ENCODE peak calls at places on chromosome 9, in nine cellular contexts. C is DMS 273 treated with DMSO at 0.1 percent for 48 hours; X is A673; O is GM18507; Y is stimulated activated CD8-positive, alpha-beta memory T cell treated with anti-CD3 and anti-CD28 coated beads, Interleukin-2, amount 100 ng/mL, for 48 hours; J is cardiac muscle cell; K is NCI-H524; U is hippocampal formation; M is ecto neural progenitor cell. Q is an unnamed sample.

GRCh38 chr9:137484551-137485315 is 25.6 kb upstream of the NSMF start:
- DNase-seq in C (no peak), X (no peak), O (no peak), Y (no peak), J (no peak), K (no peak), U (no peak), M (peak; percentile 44), Q (no peak)

GRCh38 chr9:124329996-124330714 is 72.4 kb downstream of the NEK6 start:
- DNase-seq in C (no peak), X (no peak), O (no peak), Y (no peak), J (no peak), K (no peak), U (no peak), M (no peak), Q (no peak)

GRCh38 chr9:101484046-101484445 is 48.5 kb upstream of the ALDOB start:
- DNase-seq in C (no peak), X (no peak), O (no peak), Y (no peak), J (no peak), K (no peak), U (no peak), M (no peak), Q (no peak)

GRCh38 chr9:113464672-113465271 is 1.2 kb downstream of the RGS3 start:
- DNase-seq in C (no peak), X (no peak), O (no peak), Y (no peak), J (peak; percentile 34), K (no peak), U (no peak), M (no peak), Q (no peak)

GRCh38 chr9:92035687-92036410 is 79.4 kb downstream of the SPTLC1 start:
- DNase-seq in C (no peak), X (no peak), O (no peak), Y (no peak), J (no peak), K (no peak), U (no peak), M (no peak), Q (no peak)

GRCh38 chr9:125495137-125496119 is 211.6 kb downstream of the MAPKAP1 start:
- DNase-seq in C (no peak), X (no peak), O (no peak), Y (no peak), J (no peak), K (no peak), U (no peak), M (no peak), Q (no peak)

GRCh38 chr9:111957856-111958631 is 61.4 kb downstream of the UGCG start:
- DNase-seq in C (peak; percentile 15), X (peak; percentile 97), O (no peak), Y (no peak), J (no peak), K (peak; percentile 86), U (no peak), M (no peak), Q (peak; percentile 49)

GRCh38 chr9:6564370-6564769 is 81.2 kb downstream of the GLDC start:
- DNase-seq in C (no peak), X (no peak), O (no peak), Y (no peak), J (no peak), K (no peak), U (no peak), M (no peak), Q (no peak)

GRCh38 chr9:94757158-94757557 is 30.7 kb downstream of the AOPEP start:
- DNase-seq in C (no peak), X (peak; percentile 37), O (no peak), Y (no peak), J (no peak), K (no peak), U (no peak), M (no peak), Q (no peak)

GRCh38 chr9:101388507-101388993 is 3.7 kb upstream of the BAAT start:
- DNase-seq in C (no peak), X (peak; percentile 34), O (no peak), Y (no peak), J (no peak), K (peak; percentile 18), U (no peak), M (no peak), Q (no peak)

GRCh38 chr9:85420750-85421149 is 321.0 kb downstream of the AGTPBP1 start:
- DNase-seq in C (no peak), X (no peak), O (no peak), Y (no peak), J (no peak), K (no peak), U (no peak), M (peak; percentile 58), Q (no peak)

GRCh38 chr9:88303785-88304495 is 84.3 kb upstream of the SPIN1 start:
- DNase-seq in C (no peak), X (peak; percentile 15), O (peak; percentile 3), Y (peak; percentile 31), J (no peak), K (no peak), U (no peak), M (no peak), Q (no peak)

GRCh38 chr9:92608221-92609141 is 61.5 kb downstream of the IPPK start:
- DNase-seq in C (peak; percentile 24), X (no peak), O (no peak), Y (no peak), J (no peak), K (no peak), U (no peak), M (peak; percentile 15), Q (no peak)

GRCh38 chr9:96232539-96233241 is 69.3 kb downstream of the HSD17B3 start:
- DNase-seq in C (peak; percentile 49), X (peak; percentile 77), O (no peak), Y (no peak), J (peak; percentile 64), K (no peak), U (no peak), M (peak; percentile 60), Q (peak; percentile 6)

GRCh38 chr9:82410306-82410705 is 421.7 kb downstream of the SPATA31D1 start:
- DNase-seq in C (no peak), X (no peak), O (no peak), Y (no peak), J (no peak), K (no peak), U (no peak), M (no peak), Q (no peak)

GRCh38 chr9:129703667-129704355 is 38.4 kb downstream of the PRRX2 start:
- DNase-seq in C (no peak), X (no peak), O (no peak), Y (no peak), J (no peak), K (no peak), U (no peak), M (no peak), Q (no peak)

GRCh38 chr9:12759767-12760166 is 15.1 kb upstream of the LURAP1L start:
- DNase-seq in C (no peak), X (no peak), O (no peak), Y (no peak), J (no peak), K (no peak), U (no peak), M (no peak), Q (no peak)

GRCh38 chr9:99049641-99050040 is 55.3 kb upstream of the TGFBR1 start:
- DNase-seq in C (no peak), X (no peak), O (no peak), Y (no peak), J (no peak), K (no peak), U (no peak), M (no peak), Q (no peak)

GRCh38 chr9:134533850-134534585 is 107.6 kb upstream of the COL5A1 start:
- DNase-seq in C (no peak), X (no peak), O (no peak), Y (no peak), J (no peak), K (no peak), U (peak; percentile 19), M (peak; percentile 45), Q (no peak)

GRCh38 chr9:121026768-121027167 is 23.3 kb downstream of the C5 start:
- DNase-seq in C (no peak), X (no peak), O (no peak), Y (no peak), J (no peak), K (no peak), U (no peak), M (no peak), Q (no peak)

GRCh38 chr9:2854617-2855016 is 10.7 kb upstream of the PUM3 start:
- DNase-seq in C (no peak), X (no peak), O (no peak), Y (no peak), J (no peak), K (no peak), U (no peak), M (no peak), Q (no peak)

GRCh38 chr9:106798021-106798799 is 64.8 kb upstream of the ZNF462 start:
- DNase-seq in C (no peak), X (peak; percentile 32), O (no peak), Y (no peak), J (peak; percentile 5), K (no peak), U (no peak), M (peak; percentile 46), Q (no peak)

GRCh38 chr9:117720555-117720954 is 16.4 kb downstream of the TLR4 start:
- DNase-seq in C (no peak), X (no peak), O (no peak), Y (no peak), J (no peak), K (no peak), U (no peak), M (no peak), Q (no peak)

GRCh38 chr9:86978413-86978812 is 31.1 kb upstream of the GAS1 start:
- DNase-seq in C (peak; percentile 48), X (no peak), O (no peak), Y (no peak), J (no peak), K (no peak), U (no peak), M (no peak), Q (no peak)

GRCh38 chr9:32579706-32580331 is 6.9 kb upstream of the NDUFB6 start:
- DNase-seq in C (no peak), X (peak; percentile 61), O (no peak), Y (peak; percentile 62), J (peak; percentile 76), K (no peak), U (peak; percentile 44), M (peak; percentile 65), Q (no peak)

GRCh38 chr9:77562021-77562748 is 85.9 kb downstream of the GNA14 start:
- DNase-seq in C (no peak), X (no peak), O (no peak), Y (no peak), J (no peak), K (no peak), U (no peak), M (no peak), Q (no peak)

GRCh38 chr9:105244996-105245719 is 707 bp downstream of the SLC44A1 start:
- DNase-seq in C (peak; percentile 19), X (peak; percentile 34), O (no peak), Y (no peak), J (peak; percentile 64), K (peak; percentile 48), U (peak; percentile 48), M (peak; percentile 71), Q (peak; percentile 73)

GRCh38 chr9:87156247-87156646 is 208.9 kb upstream of the GAS1 start:
- DNase-seq in C (no peak), X (no peak), O (no peak), Y (no peak), J (no peak), K (no peak), U (no peak), M (no peak), Q (no peak)

GRCh38 chr9:135471751-135472640 is 7.6 kb upstream of the PPP1R26 start:
- DNase-seq in C (no peak), X (no peak), O (no peak), Y (no peak), J (peak; percentile 66), K (no peak), U (no peak), M (peak; percentile 86), Q (no peak)

GRCh38 chr9:69785757-69786156 is 25.9 kb upstream of the PTAR1 start:
- DNase-seq in C (no peak), X (peak; percentile 17), O (no peak), Y (no peak), J (peak; percentile 44), K (no peak), U (no peak), M (no peak), Q (no peak)

GRCh38 chr9:97735070-97735600 is 38.0 kb upstream of the XPA start:
- DNase-seq in C (no peak), X (no peak), O (no peak), Y (no peak), J (no peak), K (no peak), U (no peak), M (no peak), Q (no peak)

Q was measured in NCI-H2171.